ENCODE peak calls at places on chromosomes 6 and 20, in ten cellular contexts. B is cardiac fibroblast; Q is aorta; X is stimulated activated naive CD4-positive, alpha-beta T cell treated with Interleukin-2 at 50 U/mL for 16 hours; M is amygdala; N is prostate gland; V is D341Med; O is NCI-H2171; F is T-helper 2 cell; P is stimulated activated CD4-positive, alpha-beta T cell treated with anti-CD3 and anti-CD28 coated beads, Interleukin-4, amount 100 ng/mL, for 48 hours. D is an unnamed sample.

GRCh38 chr6:130969807-130970491 is 93.1 kb downstream of the EPB41L2 start:
- DNase-seq in B (peak), Q (no peak), X (no peak), M (no peak), N (no peak), V (no peak), O (no peak), F (no peak), P (no peak), D (no peak)

GRCh38 chr20:43958626-43959025 is 44.0 kb downstream of the TOX2 start:
- DNase-seq in B (no peak), Q (no peak), X (no peak), M (no peak), N (no peak), V (no peak), O (no peak), F (no peak), P (no peak), D (no peak)

GRCh38 chr6:3422457-3422816 is 34.4 kb downstream of the SLC22A23 start:
- DNase-seq in B (no peak), Q (no peak), X (no peak), M (peak), N (no peak), V (no peak), O (no peak), F (no peak), P (no peak), D (no peak)

GRCh38 chr20:55153321-55153720 is 677.9 kb downstream of the DOK5 start:
- DNase-seq in B (no peak), Q (no peak), X (no peak), M (no peak), N (no peak), V (no peak), O (no peak), F (no peak), P (no peak), D (no peak)

GRCh38 chr20:10178727-10179313 is 39.8 kb upstream of the SNAP25 start:
- DNase-seq in B (no peak), Q (no peak), X (no peak), M (no peak), N (no peak), V (no peak), O (no peak), F (no peak), P (no peak), D (no peak)

GRCh38 chr20:63238491-63239126 is 2.9 kb downstream of the BIRC7 start:
- DNase-seq in B (no peak), Q (no peak), X (no peak), M (peak), N (no peak), V (no peak), O (no peak), F (no peak), P (no peak), D (no peak)

GRCh38 chr20:49979030-49979832 is 3.5 kb upstream of the SNAI1 start:
- DNase-seq in B (no peak), Q (peak), X (peak), M (peak), N (no peak), V (peak), O (peak), F (peak), P (peak), D (no peak)

GRCh38 chr6:139625998-139626975 is 251.8 kb upstream of the CITED2 start:
- DNase-seq in B (peak), Q (no peak), X (no peak), M (peak), N (no peak), V (no peak), O (no peak), F (no peak), P (no peak), D (no peak)

D was measured in suprapubic skin.